ENCODE peak calls at places on chromosomes 2 and 18, in eight cellular contexts. One of them, this sample, is unnamed.
A peak's percentile ranks its signal among the peaks of the same experiment; 100 is the strongest.

GRCh38 chr2:69962986-69963730 is 1.7 kb upstream of the ASPRV1 start:
- DNase-seq in heart left ventricle: no peak
- DNase-seq in prostate gland: no peak
- DNase-seq in stomach: no peak
- DNase-seq in spleen: no peak
- DNase-seq in GM12891: no peak
- DNase-seq in A549: no peak
- DNase-seq in IMR-90: no peak
- DNase-seq in this sample: no peak

GRCh38 chr2:42224422-42225067 is 55.4 kb downstream of the EML4 start:
- DNase-seq in A549: no peak
- DNase-seq in heart left ventricle: no peak
- DNase-seq in IMR-90: no peak
- DNase-seq in stomach: no peak
- DNase-seq in spleen: no peak
- DNase-seq in prostate gland: no peak
- DNase-seq in GM12891: no peak
- DNase-seq in this sample: no peak

GRCh38 chr2:64799592-64800252 is 146.0 kb upstream of the SERTAD2 start:
- DNase-seq in A549: no peak
- DNase-seq in GM12891: no peak
- DNase-seq in heart left ventricle: no peak
- DNase-seq in prostate gland: no peak
- DNase-seq in stomach: peak; percentile 39
- DNase-seq in IMR-90: peak; percentile 13
- DNase-seq in spleen: no peak
- DNase-seq in this sample: no peak

GRCh38 chr18:61596296-61596695 is 263.1 kb downstream of the CDH20 start:
- DNase-seq in stomach: no peak
- DNase-seq in heart left ventricle: no peak
- DNase-seq in prostate gland: no peak
- DNase-seq in GM12891: no peak
- DNase-seq in spleen: no peak
- DNase-seq in A549: no peak
- DNase-seq in IMR-90: peak; percentile 45
- DNase-seq in this sample: no peak

GRCh38 chr2:56587456-56587855 is 403.7 kb downstream of the CCDC85A start:
- DNase-seq in GM12891: no peak
- DNase-seq in stomach: no peak
- DNase-seq in heart left ventricle: no peak
- DNase-seq in spleen: no peak
- DNase-seq in A549: no peak
- DNase-seq in prostate gland: no peak
- DNase-seq in IMR-90: no peak
- DNase-seq in this sample: no peak

GRCh38 chr2:45826889-45827635 is 175.6 kb downstream of the PRKCE start:
- DNase-seq in heart left ventricle: peak; percentile 86
- DNase-seq in A549: no peak
- DNase-seq in GM12891: no peak
- DNase-seq in spleen: no peak
- DNase-seq in stomach: peak; percentile 31
- DNase-seq in prostate gland: no peak
- DNase-seq in IMR-90: peak; percentile 63
- DNase-seq in this sample: peak; percentile 49

GRCh38 chr18:48547456-48548403 is 8.9 kb downstream of the CTIF start:
- DNase-seq in IMR-90: peak; percentile 90
- DNase-seq in spleen: no peak
- DNase-seq in prostate gland: no peak
- DNase-seq in heart left ventricle: peak; percentile 49
- DNase-seq in stomach: no peak
- DNase-seq in A549: no peak
- DNase-seq in GM12891: no peak
- DNase-seq in this sample: no peak

GRCh38 chr2:168526641-168527040 is 70.6 kb downstream of the CERS6 start:
- DNase-seq in stomach: no peak
- DNase-seq in IMR-90: no peak
- DNase-seq in A549: no peak
- DNase-seq in heart left ventricle: peak; percentile 70
- DNase-seq in spleen: no peak
- DNase-seq in GM12891: no peak
- DNase-seq in prostate gland: peak; percentile 65
- DNase-seq in this sample: peak; percentile 54

GRCh38 chr2:31694444-31694843 is 113.7 kb upstream of the SRD5A2 start:
- DNase-seq in stomach: no peak
- DNase-seq in A549: peak; percentile 13
- DNase-seq in prostate gland: no peak
- DNase-seq in IMR-90: peak; percentile 8
- DNase-seq in heart left ventricle: no peak
- DNase-seq in GM12891: no peak
- DNase-seq in spleen: no peak
- DNase-seq in this sample: no peak

GRCh38 chr18:13185675-13186198 is 32.8 kb upstream of the LDLRAD4 start:
- DNase-seq in stomach: no peak
- DNase-seq in heart left ventricle: peak; percentile 84
- DNase-seq in prostate gland: no peak
- DNase-seq in A549: no peak
- DNase-seq in GM12891: no peak
- DNase-seq in IMR-90: no peak
- DNase-seq in spleen: no peak
- DNase-seq in this sample: no peak

GRCh38 chr18:14974088-14974487 is 226.1 kb downstream of the ANKRD30B start:
- DNase-seq in IMR-90: no peak
- DNase-seq in stomach: no peak
- DNase-seq in spleen: no peak
- DNase-seq in A549: no peak
- DNase-seq in prostate gland: no peak
- DNase-seq in GM12891: no peak
- DNase-seq in heart left ventricle: no peak
- DNase-seq in this sample: no peak

GRCh38 chr18:14975431-14975830 is 227.5 kb downstream of the ANKRD30B start:
- DNase-seq in GM12891: no peak
- DNase-seq in heart left ventricle: no peak
- DNase-seq in A549: no peak
- DNase-seq in spleen: no peak
- DNase-seq in IMR-90: no peak
- DNase-seq in prostate gland: no peak
- DNase-seq in stomach: no peak
- DNase-seq in this sample: no peak

GRCh38 chr18:14976736-14977430 is 228.9 kb downstream of the ANKRD30B start:
- DNase-seq in spleen: no peak
- DNase-seq in prostate gland: no peak
- DNase-seq in A549: no peak
- DNase-seq in heart left ventricle: no peak
- DNase-seq in IMR-90: no peak
- DNase-seq in GM12891: no peak
- DNase-seq in stomach: no peak
- DNase-seq in this sample: no peak

GRCh38 chr18:14971461-14972185 is 223.7 kb downstream of the ANKRD30B start:
- DNase-seq in A549: no peak
- DNase-seq in spleen: no peak
- DNase-seq in prostate gland: no peak
- DNase-seq in stomach: no peak
- DNase-seq in IMR-90: no peak
- DNase-seq in heart left ventricle: no peak
- DNase-seq in GM12891: no peak
- DNase-seq in this sample: no peak

GRCh38 chr18:14974576-14974975 is 226.6 kb downstream of the ANKRD30B start:
- DNase-seq in heart left ventricle: no peak
- DNase-seq in GM12891: no peak
- DNase-seq in spleen: no peak
- DNase-seq in A549: no peak
- DNase-seq in IMR-90: no peak
- DNase-seq in stomach: no peak
- DNase-seq in prostate gland: no peak
- DNase-seq in this sample: no peak
- TF ChIP-seq POLR2A in heart left ventricle: no peak
- TF ChIP-seq POLR2A in GM12891: no peak
- TF ChIP-seq POLR2A in spleen: no peak
- TF ChIP-seq POLR2A in A549: no peak
- TF ChIP-seq POLR2A in IMR-90: no peak
- TF ChIP-seq POLR2A in stomach: no peak
- TF ChIP-seq POLR2A in prostate gland: no peak
- TF ChIP-seq POLR2A in this sample: no peak

GRCh38 chr2:101327863-101328394 is 19.4 kb upstream of the RNF149 start:
- DNase-seq in spleen: no peak
- DNase-seq in prostate gland: peak; percentile 90
- DNase-seq in heart left ventricle: no peak
- DNase-seq in GM12891: no peak
- DNase-seq in IMR-90: no peak
- DNase-seq in A549: no peak
- DNase-seq in stomach: peak; percentile 84
- DNase-seq in this sample: no peak

GRCh38 chr2:101328474-101329007 is 20.0 kb upstream of the RNF149 start:
- DNase-seq in prostate gland: no peak
- DNase-seq in A549: no peak
- DNase-seq in heart left ventricle: no peak
- DNase-seq in stomach: no peak
- DNase-seq in spleen: no peak
- DNase-seq in IMR-90: peak; percentile 87
- DNase-seq in GM12891: no peak
- DNase-seq in this sample: no peak

GRCh38 chr2:101329026-101329425 is 20.5 kb upstream of the RNF149 start:
- DNase-seq in stomach: no peak
- DNase-seq in A549: no peak
- DNase-seq in prostate gland: no peak
- DNase-seq in heart left ventricle: no peak
- DNase-seq in GM12891: no peak
- DNase-seq in spleen: no peak
- DNase-seq in IMR-90: no peak
- DNase-seq in this sample: no peak

GRCh38 chr2:101331202-101331601 is 22.7 kb upstream of the RNF149 start:
- DNase-seq in heart left ventricle: no peak
- DNase-seq in spleen: no peak
- DNase-seq in stomach: no peak
- DNase-seq in A549: no peak
- DNase-seq in prostate gland: no peak
- DNase-seq in GM12891: no peak
- DNase-seq in IMR-90: no peak
- DNase-seq in this sample: no peak

DNA sequence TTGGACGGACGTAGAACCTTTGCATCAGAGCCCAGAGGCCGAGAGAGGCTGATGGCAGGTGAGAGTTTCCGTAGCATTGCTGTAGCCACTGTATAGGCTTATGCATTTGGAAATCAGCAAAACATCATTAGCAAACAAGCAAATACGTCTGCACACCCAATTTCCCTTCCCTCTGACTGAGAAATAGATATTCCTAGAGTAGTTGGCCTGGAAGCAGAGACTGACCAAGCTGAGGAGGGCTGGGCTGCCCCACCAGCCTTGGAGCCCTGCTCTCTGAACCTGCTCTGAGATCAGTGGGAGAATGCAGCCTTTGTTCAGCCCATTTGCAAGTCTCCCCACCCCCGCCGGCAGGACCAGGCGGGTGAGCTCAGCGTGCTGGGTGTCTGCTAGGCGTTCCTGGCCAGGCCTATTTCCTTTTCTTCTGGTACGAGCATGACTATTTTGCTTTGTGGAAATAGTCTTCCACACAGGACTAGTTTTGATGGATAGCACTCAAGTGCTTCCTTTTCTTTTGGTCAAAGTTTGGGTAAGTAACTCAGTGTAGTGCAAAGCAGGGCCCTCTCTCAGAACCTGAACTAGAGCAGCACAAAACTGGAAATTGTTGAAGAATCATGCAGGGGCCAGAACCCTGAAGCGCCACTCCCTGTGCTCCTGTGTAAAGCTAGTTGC is 21.9 kb upstream of the RNF149 start:
- DNase-seq in spleen: peak; percentile 86
- DNase-seq in stomach: peak; percentile 59
- DNase-seq in A549: no peak
- DNase-seq in IMR-90: no peak
- DNase-seq in GM12891: no peak
- DNase-seq in prostate gland: no peak
- DNase-seq in heart left ventricle: peak; percentile 63
- DNase-seq in this sample: no peak
- TF ChIP-seq POLR2A in spleen: no peak
- TF ChIP-seq POLR2A in stomach: no peak
- TF ChIP-seq POLR2A in A549: no peak
- TF ChIP-seq POLR2A in IMR-90: no peak
- TF ChIP-seq POLR2A in GM12891: no peak
- TF ChIP-seq POLR2A in prostate gland: no peak
- TF ChIP-seq POLR2A in heart left ventricle: no peak
- TF ChIP-seq POLR2A in this sample: no peak

DNA sequence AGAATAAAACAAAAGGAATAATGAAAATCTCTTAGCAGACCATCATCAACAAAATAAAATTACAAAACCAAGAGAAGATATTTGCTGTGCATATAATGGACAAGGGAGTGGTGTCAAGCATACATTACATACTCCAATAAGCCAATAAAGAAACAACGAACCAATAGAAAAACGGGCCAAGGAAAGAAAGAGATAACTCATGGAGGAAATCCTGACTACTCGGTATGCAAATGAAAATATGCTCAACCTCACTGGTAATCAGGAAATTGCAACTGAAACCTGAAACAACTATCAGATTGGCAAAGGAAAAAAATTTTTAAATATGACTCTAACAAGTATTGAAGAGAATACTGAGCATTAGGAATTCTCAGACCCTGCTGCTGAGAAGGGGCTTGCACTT is 84.7 kb downstream of the BCL2 start:
- DNase-seq in IMR-90: no peak
- DNase-seq in A549: no peak
- DNase-seq in stomach: no peak
- DNase-seq in spleen: no peak
- DNase-seq in prostate gland: no peak
- DNase-seq in GM12891: no peak
- DNase-seq in heart left ventricle: no peak
- DNase-seq in this sample: no peak
- TF ChIP-seq POLR2A in IMR-90: no peak
- TF ChIP-seq POLR2A in A549: no peak
- TF ChIP-seq POLR2A in stomach: no peak
- TF ChIP-seq POLR2A in spleen: no peak
- TF ChIP-seq POLR2A in prostate gland: no peak
- TF ChIP-seq POLR2A in GM12891: no peak
- TF ChIP-seq POLR2A in heart left ventricle: no peak
- TF ChIP-seq POLR2A in this sample: no peak

GRCh38 chr2:162075689-162076132 is 1.7 kb upstream of the DPP4 start:
- DNase-seq in stomach: no peak
- DNase-seq in spleen: no peak
- DNase-seq in A549: no peak
- DNase-seq in heart left ventricle: no peak
- DNase-seq in GM12891: no peak
- DNase-seq in prostate gland: no peak
- DNase-seq in IMR-90: peak; percentile 82
- DNase-seq in this sample: no peak

GRCh38 chr2:162072976-162073775 is 839 bp downstream of the DPP4 start:
- DNase-seq in IMR-90: peak; percentile 22
- DNase-seq in spleen: no peak
- DNase-seq in GM12891: no peak
- DNase-seq in prostate gland: peak; percentile 11
- DNase-seq in heart left ventricle: peak; percentile 34
- DNase-seq in stomach: no peak
- DNase-seq in A549: no peak
- DNase-seq in this sample: no peak

GRCh38 chr2:162074579-162074922 is 536 bp upstream of the DPP4 start:
- DNase-seq in IMR-90: no peak
- DNase-seq in GM12891: no peak
- DNase-seq in spleen: no peak
- DNase-seq in A549: no peak
- DNase-seq in heart left ventricle: no peak
- DNase-seq in stomach: no peak
- DNase-seq in prostate gland: no peak
- DNase-seq in this sample: no peak

GRCh38 chr2:162074937-162075688 is 1.1 kb upstream of the DPP4 start:
- DNase-seq in spleen: no peak
- DNase-seq in heart left ventricle: no peak
- DNase-seq in GM12891: no peak
- DNase-seq in stomach: no peak
- DNase-seq in IMR-90: peak; percentile 85
- DNase-seq in A549: no peak
- DNase-seq in prostate gland: no peak
- DNase-seq in this sample: no peak

GRCh38 chr2:162073776-162074578 is at the start of gene DPP4:
- DNase-seq in heart left ventricle: peak; percentile 45
- DNase-seq in stomach: peak; percentile 68
- DNase-seq in GM12891: peak; percentile 60
- DNase-seq in A549: peak; percentile 32
- DNase-seq in spleen: peak; percentile 87
- DNase-seq in IMR-90: peak; percentile 22
- DNase-seq in prostate gland: peak; percentile 7
- DNase-seq in this sample: peak; percentile 19
- TF ChIP-seq POLR2A in heart left ventricle: no peak
- TF ChIP-seq POLR2A in stomach: no peak
- TF ChIP-seq POLR2A in GM12891: no peak
- TF ChIP-seq POLR2A in A549: no peak
- TF ChIP-seq POLR2A in spleen: no peak
- TF ChIP-seq POLR2A in IMR-90: no peak
- TF ChIP-seq POLR2A in prostate gland: no peak
- TF ChIP-seq POLR2A in this sample: no peak

This sample was measured in uterus.